ENCODE peak calls at places on chromosomes 2 and 18, in seven cellular contexts. D is A549, M is H54, O is tibial nerve, F is right lobe of liver, P is stomach, V is heart left ventricle. L is an unnamed sample.

GRCh38 chr18:21598726-21599584 is 1.5 kb downstream of the ESCO1 start:
- DNase-seq in P (no peak), F (no peak), O (no peak), V (no peak), D (no peak), M (no peak), L (no peak)

GRCh38 chr2:119407430-119408220 is 24.0 kb upstream of the TMEM37 start:
- DNase-seq in M (peak; percentile 42), V (peak; percentile 55), P (peak; percentile 58), F (no peak), D (peak; percentile 54), O (no peak), L (peak; percentile 58)

GRCh38 chr2:161424992-161425391 is 8.9 kb downstream of the TBR1 start:
- DNase-seq in P (no peak), V (no peak), M (no peak), F (no peak), D (no peak), O (no peak), L (no peak)

GRCh38 chr2:118697771-118698170 is 149.7 kb downstream of the EN1 start:
- DNase-seq in M (no peak), P (no peak), V (no peak), D (no peak), O (no peak), F (no peak), L (no peak)

GRCh38 chr2:62660087-62660486 is 45.4 kb upstream of the EHBP1 start:
- DNase-seq in M (no peak), V (no peak), F (no peak), O (no peak), D (no peak), P (no peak), L (no peak)

GRCh38 chr2:131657895-131658768 is 130.4 kb downstream of the CCDC74A start:
- DNase-seq in V (no peak), F (no peak), M (no peak), D (no peak), P (no peak), O (no peak), L (no peak)

GRCh38 chr2:195687320-195688086 is 30.5 kb downstream of the SLC39A10 start:
- DNase-seq in O (no peak), F (no peak), V (no peak), P (no peak), M (no peak), D (no peak), L (no peak)

GRCh38 chr18:41021089-41021488 is 933.9 kb upstream of the PIK3C3 start:
- DNase-seq in P (no peak), V (no peak), F (no peak), D (no peak), O (no peak), M (no peak), L (no peak)

GRCh38 chr2:59824314-59824713 is 729.1 kb downstream of the BCL11A start:
- DNase-seq in F (no peak), P (no peak), O (no peak), V (no peak), M (no peak), D (no peak), L (no peak)

GRCh38 chr2:168889635-168890005 is 610 bp downstream of the SPC25 start:
- DNase-seq in D (no peak), F (no peak), M (no peak), V (no peak), P (no peak), O (no peak), L (no peak)

GRCh38 chr2:68745006-68745405 is 10.4 kb downstream of the ARHGAP25 start:
- DNase-seq in O (no peak), F (no peak), D (no peak), M (no peak), V (no peak), P (no peak), L (peak; percentile 6)

GRCh38 chr2:100786985-100787384 is 33.0 kb upstream of the NPAS2 start:
- DNase-seq in F (no peak), M (no peak), O (no peak), P (no peak), D (no peak), V (no peak), L (no peak)

GRCh38 chr2:165857881-165858280 is 63.8 kb upstream of the GALNT3 start:
- DNase-seq in F (no peak), P (no peak), V (no peak), M (no peak), D (no peak), O (no peak), L (no peak)

GRCh38 chr2:216195565-216195978 is 86.4 kb downstream of the XRCC5 start:
- DNase-seq in M (peak; percentile 27), O (no peak), D (no peak), P (no peak), V (no peak), F (no peak), L (no peak)

DNA sequence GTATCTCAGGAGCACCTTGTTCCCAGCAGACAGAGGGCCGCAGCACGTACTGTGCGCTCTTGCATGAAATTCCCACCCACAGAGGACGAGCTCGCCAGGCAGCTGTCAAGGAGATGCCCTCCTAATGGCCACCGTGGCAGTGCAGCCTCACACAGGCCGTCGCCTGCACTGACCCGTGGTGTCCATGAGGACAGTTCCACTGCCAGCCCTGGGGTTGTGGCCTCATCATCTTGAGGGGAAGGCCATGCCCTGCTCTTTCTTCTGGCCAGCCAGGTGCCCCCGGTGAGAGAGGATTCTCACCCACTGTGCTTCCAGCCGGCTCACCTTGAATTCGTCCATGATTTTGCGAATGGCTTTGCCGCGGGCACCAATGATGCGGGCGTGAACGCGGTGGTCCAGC is 42.0 kb downstream of the ANO7 start:
- DNase-seq in M (no peak), F (no peak), D (no peak), V (no peak), P (no peak), O (no peak), L (no peak)
- TF ChIP-seq POLR2A in M (no peak), F (no peak), D (no peak), V (no peak), P (no peak), O (no peak), L (no peak)

GRCh38 chr2:236113425-236113824 is 54.8 kb downstream of the GBX2 start:
- DNase-seq in V (no peak), O (no peak), D (no peak), F (no peak), M (no peak), P (no peak), L (no peak)

GRCh38 chr2:236117861-236118269 is 50.3 kb downstream of the GBX2 start:
- DNase-seq in V (no peak), D (no peak), M (no peak), F (no peak), O (no peak), P (no peak), L (no peak)

GRCh38 chr2:236117396-236117795 is 50.8 kb downstream of the GBX2 start:
- DNase-seq in P (no peak), F (no peak), V (no peak), O (no peak), M (no peak), D (no peak), L (no peak)

GRCh38 chr2:236112466-236112865 is 55.7 kb downstream of the GBX2 start:
- DNase-seq in M (no peak), D (no peak), V (no peak), F (no peak), O (no peak), P (no peak), L (no peak)

GRCh38 chr2:236114959-236115358 is 53.2 kb downstream of the GBX2 start:
- DNase-seq in P (no peak), M (no peak), D (no peak), V (no peak), F (no peak), O (no peak), L (no peak)
- TF ChIP-seq POLR2A in P (no peak), M (no peak), D (no peak), V (no peak), F (no peak), O (no peak), L (no peak)

DNA sequence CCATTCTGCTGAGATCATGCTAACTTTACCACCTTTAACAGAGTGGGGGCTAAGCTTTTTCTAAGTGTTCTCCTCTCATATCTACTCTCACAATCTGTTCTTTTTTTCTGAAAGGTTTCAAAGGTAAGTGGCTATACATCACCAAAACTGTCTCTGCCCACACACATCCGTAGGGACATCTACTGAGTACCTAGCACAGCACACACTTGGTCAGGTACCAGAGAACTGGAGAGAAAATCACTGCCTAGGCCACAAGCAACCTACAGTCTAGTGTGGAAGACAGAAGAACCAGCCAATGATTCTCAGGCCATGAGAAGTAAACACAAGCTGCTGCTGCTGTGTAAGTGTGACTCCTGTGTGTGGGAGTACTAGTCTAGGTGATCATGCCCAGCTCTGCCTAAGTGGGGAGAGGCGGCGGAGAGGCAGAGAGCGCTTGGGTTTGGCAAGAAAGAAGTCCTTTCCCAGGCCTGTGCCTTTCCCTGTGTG is 176.1 kb upstream of the ZFP36L2 start:
- DNase-seq in F (no peak), V (no peak), P (no peak), D (no peak), O (no peak), M (no peak), L (no peak)
- TF ChIP-seq POLR2A in F (no peak), V (no peak), P (no peak), D (no peak), O (no peak), M (no peak), L (no peak)

GRCh38 chr2:241498115-241499070 is 10.0 kb downstream of the STK25 start:
- DNase-seq in P (no peak), M (no peak), V (no peak), D (no peak), F (no peak), O (no peak), L (no peak)

GRCh38 chr2:241500431-241500975 is 7.9 kb downstream of the STK25 start:
- DNase-seq in D (no peak), F (no peak), M (no peak), P (no peak), V (no peak), O (no peak), L (no peak)

GRCh38 chr2:241500016-241500415 is 8.4 kb downstream of the STK25 start:
- DNase-seq in F (no peak), M (no peak), D (no peak), P (no peak), V (no peak), O (no peak), L (no peak)

GRCh38 chr2:241501099-241501541 is 7.3 kb downstream of the STK25 start:
- DNase-seq in D (no peak), M (no peak), O (no peak), V (no peak), P (no peak), F (no peak), L (no peak)

DNA sequence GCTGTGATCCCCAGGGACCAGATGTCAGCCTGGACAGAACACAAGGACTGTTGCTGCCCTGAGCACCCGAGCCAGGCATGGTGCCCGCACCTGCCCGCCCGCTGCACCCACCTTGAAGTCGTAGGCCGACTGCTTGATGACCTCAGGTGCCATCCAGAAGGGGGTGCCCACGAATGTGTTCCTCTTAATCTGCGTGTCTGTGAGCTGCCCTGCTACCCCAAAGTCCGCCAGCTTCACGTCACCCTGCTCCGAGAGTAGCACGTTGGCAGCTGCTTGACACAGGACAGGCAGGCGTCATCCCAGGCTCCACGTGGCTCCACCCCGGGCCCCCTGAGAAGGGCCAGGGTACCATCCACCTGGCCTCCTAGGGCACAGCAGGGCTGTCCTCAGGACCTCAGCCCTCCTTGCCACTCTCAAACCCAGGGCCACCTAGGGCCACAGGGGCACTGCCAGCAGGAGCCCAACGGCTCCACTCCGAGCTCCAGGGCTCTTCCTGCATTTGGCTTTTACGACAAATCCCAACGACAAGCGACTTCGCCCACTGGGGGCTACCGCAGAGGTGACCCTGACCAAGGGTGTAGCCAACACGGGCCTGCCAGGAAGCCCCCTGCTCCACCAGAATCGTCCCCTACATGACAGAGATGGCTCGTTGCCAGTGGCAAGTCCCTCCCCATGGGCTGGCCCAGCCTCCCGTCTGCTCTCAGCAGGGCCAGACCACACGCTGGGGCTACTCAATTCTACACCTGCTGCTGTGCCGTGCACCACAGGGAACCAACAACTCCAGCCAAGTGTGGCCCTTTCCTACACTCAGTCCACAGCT is 9.0 kb downstream of the STK25 start:
- DNase-seq in M (no peak), F (no peak), O (no peak), V (no peak), D (no peak), P (no peak), L (no peak)
- TF ChIP-seq POLR2A in M (no peak), F (no peak), O (no peak), V (no peak), D (no peak), P (no peak), L (no peak)